ENCODE peak calls at places on chromosome 2, in four cellular contexts. One of them, this sample, is unnamed.

GRCh38 chr2:205686231-205687017 is 4.1 kb downstream of the NRP2 start:
- DNase-seq in heart left ventricle: no peak
- DNase-seq in kidney epithelial cell: no peak
- DNase-seq in fibroblast of the aortic adventitia: no peak
- DNase-seq in this sample: no peak

GRCh38 chr2:37582911-37583310 is 88.5 kb downstream of the CDC42EP3 start:
- DNase-seq in heart left ventricle: no peak
- DNase-seq in kidney epithelial cell: no peak
- DNase-seq in fibroblast of the aortic adventitia: peak
- DNase-seq in this sample: no peak

GRCh38 chr2:129192841-129193253 is 786.6 kb upstream of the RAB6C start:
- DNase-seq in kidney epithelial cell: no peak
- DNase-seq in fibroblast of the aortic adventitia: no peak
- DNase-seq in heart left ventricle: no peak
- DNase-seq in this sample: no peak

GRCh38 chr2:32732912-32733472 is 105.1 kb downstream of the TTC27 start:
- DNase-seq in heart left ventricle: no peak
- DNase-seq in kidney epithelial cell: no peak
- DNase-seq in fibroblast of the aortic adventitia: no peak
- DNase-seq in this sample: no peak

GRCh38 chr2:95734976-95735890 is 143.4 kb downstream of the TRIM43 start:
- DNase-seq in fibroblast of the aortic adventitia: no peak
- DNase-seq in heart left ventricle: no peak
- DNase-seq in kidney epithelial cell: no peak
- DNase-seq in this sample: no peak

GRCh38 chr2:102301867-102302362 is 9.4 kb upstream of the IL1RL1 start:
- DNase-seq in heart left ventricle: peak
- DNase-seq in fibroblast of the aortic adventitia: peak
- DNase-seq in kidney epithelial cell: no peak
- DNase-seq in this sample: peak

GRCh38 chr2:56476509-56477071 is 292.8 kb downstream of the CCDC85A start:
- DNase-seq in heart left ventricle: no peak
- DNase-seq in fibroblast of the aortic adventitia: no peak
- DNase-seq in kidney epithelial cell: no peak
- DNase-seq in this sample: no peak

GRCh38 chr2:219249203-219249980 is 3.7 kb upstream of the TUBA4B start:
- DNase-seq in fibroblast of the aortic adventitia: peak
- DNase-seq in kidney epithelial cell: peak
- DNase-seq in heart left ventricle: peak
- DNase-seq in this sample: peak

GRCh38 chr2:191222507-191222906 is 22.7 kb upstream of the MYO1B start:
- DNase-seq in fibroblast of the aortic adventitia: peak
- DNase-seq in heart left ventricle: no peak
- DNase-seq in kidney epithelial cell: no peak
- DNase-seq in this sample: no peak

GRCh38 chr2:221943078-221943810 is 355.6 kb downstream of the PAX3 start:
- DNase-seq in kidney epithelial cell: no peak
- DNase-seq in fibroblast of the aortic adventitia: peak
- DNase-seq in heart left ventricle: peak
- DNase-seq in this sample: no peak

GRCh38 chr2:64359892-64360657 is 93.9 kb upstream of the LGALSL start:
- DNase-seq in heart left ventricle: peak
- DNase-seq in kidney epithelial cell: peak
- DNase-seq in fibroblast of the aortic adventitia: peak
- DNase-seq in this sample: no peak

GRCh38 chr2:219111375-219112069 is 49.1 kb downstream of the NHEJ1 start:
- DNase-seq in heart left ventricle: no peak
- DNase-seq in kidney epithelial cell: no peak
- DNase-seq in fibroblast of the aortic adventitia: no peak
- DNase-seq in this sample: no peak

GRCh38 chr2:173631123-173631450 is 276.4 kb downstream of the CDCA7 start:
- DNase-seq in kidney epithelial cell: no peak
- DNase-seq in heart left ventricle: peak
- DNase-seq in fibroblast of the aortic adventitia: no peak
- DNase-seq in this sample: no peak

GRCh38 chr2:176159678-176160250 is 2.7 kb downstream of the HOXD3 start:
- DNase-seq in fibroblast of the aortic adventitia: no peak
- DNase-seq in heart left ventricle: no peak
- DNase-seq in kidney epithelial cell: no peak
- DNase-seq in this sample: no peak

GRCh38 chr2:79824086-79824786 is 311.4 kb downstream of the CTNNA2 start:
- DNase-seq in kidney epithelial cell: no peak
- DNase-seq in fibroblast of the aortic adventitia: no peak
- DNase-seq in heart left ventricle: no peak
- DNase-seq in this sample: no peak

GRCh38 chr2:204901591-204901990 is 356.3 kb downstream of the PARD3B start:
- DNase-seq in fibroblast of the aortic adventitia: no peak
- DNase-seq in heart left ventricle: no peak
- DNase-seq in kidney epithelial cell: no peak
- DNase-seq in this sample: no peak

GRCh38 chr2:175170679-175171304 is 2.8 kb upstream of the ATF2 start:
- DNase-seq in fibroblast of the aortic adventitia: no peak
- DNase-seq in heart left ventricle: no peak
- DNase-seq in kidney epithelial cell: no peak
- DNase-seq in this sample: no peak

GRCh38 chr2:222545821-222546540 is 109.9 kb downstream of the FARSB start:
- DNase-seq in kidney epithelial cell: no peak
- DNase-seq in fibroblast of the aortic adventitia: no peak
- DNase-seq in heart left ventricle: no peak
- DNase-seq in this sample: no peak

This sample was measured in G401.